ENCODE peak calls at places on chromosomes 6 and 20, in six cellular contexts. B is IMR-90, A is neuronal stem cell, M is H1, O is H9, U is trophoblast cell. Z is an unnamed sample. For H3K79me1, the result is how much of the 10 kb centered on the place peaks cover.

GRCh38 chr20:20439602-20440001 is 71.7 kb downstream of the INSM1 start:
- DNase-seq in B (no peak), A (no peak), M (no peak), O (no peak), U (no peak), Z (no peak)

GRCh38 chr20:33539129-33539528 is 49.2 kb downstream of the CBFA2T2 start:
- DNase-seq in B (peak), A (no peak), M (no peak), O (no peak), U (no peak), Z (peak)

GRCh38 chr6:128508588-128509296 is 11.7 kb downstream of the PTPRK start:
- DNase-seq in B (peak), A (no peak), M (no peak), O (no peak), U (peak), Z (peak)

GRCh38 chr20:22495172-22495571 is 89.2 kb downstream of the FOXA2 start:
- DNase-seq in B (no peak), A (no peak), M (no peak), O (no peak), U (no peak), Z (no peak)

GRCh38 chr6:9204171-9204570 is 768.8 kb upstream of the SLC35B3 start:
- DNase-seq in B (peak), A (no peak), M (no peak), O (no peak), U (peak), Z (no peak)

GRCh38 chr6:13614126-13614925 is 809 bp upstream of the NOL7 start:
- DNase-seq in B (no peak), A (no peak), M (no peak), O (no peak), U (peak), Z (no peak)

GRCh38 chr6:1641391-1641790 is 31.7 kb downstream of the FOXC1 start:
- DNase-seq in B (no peak), A (no peak), M (no peak), O (no peak), U (peak), Z (no peak)

GRCh38 chr6:3813150-3813780 is 35.9 kb upstream of the FAM50B start:
- DNase-seq in B (peak), A (no peak), M (no peak), O (no peak), U (no peak), Z (peak)

GRCh38 chr6:37919417-37920157 is 100.1 kb downstream of the ZFAND3 start:
- DNase-seq in B (peak), A (no peak), M (no peak), O (no peak), U (no peak), Z (peak)

GRCh38 chr6:70118670-70119069 is 184.2 kb downstream of the COL9A1 start:
- DNase-seq in B (no peak), A (no peak), M (no peak), O (no peak), U (no peak), Z (no peak)

GRCh38 chr20:44601801-44602204 is 19.4 kb downstream of the PKIG start:
- DNase-seq in B (peak), A (no peak), M (no peak), O (no peak), U (no peak), Z (peak)

GRCh38 chr6:90397929-90398674 is 101.5 kb upstream of the BACH2 start:
- DNase-seq in B (peak), A (no peak), M (no peak), O (no peak), U (no peak), Z (peak)

GRCh38 chr20:40657526-40657925 is 31.5 kb downstream of the MAFB start:
- DNase-seq in B (no peak), A (no peak), M (no peak), O (no peak), U (no peak), Z (no peak)
- H3K79me1 ChIP-seq in B (under half), A (under half), M (under half), O (under half), U (under half), Z (under half)

GRCh38 chr20:35059110-35059509 is 33.5 kb downstream of the TRPC4AP start:
- DNase-seq in B (no peak), A (no peak), M (no peak), O (no peak), U (no peak), Z (no peak)
- H3K14ac ChIP-seq in B (no peak), A (no peak), M (no peak), O (no peak), U (no peak), Z (no peak)

GRCh38 chr20:34894723-34895122 is 18.3 kb downstream of the ACSS2 start:
- DNase-seq in B (no peak), A (no peak), M (no peak), O (no peak), U (no peak), Z (no peak)
- H3K79me1 ChIP-seq in B (under half), A (under half), M (under half), O (under half), U (under half), Z (under half)

GRCh38 chr20:47667086-47667485 is 118.2 kb downstream of the SULF2 start:
- DNase-seq in B (no peak), A (no peak), M (no peak), O (no peak), U (no peak), Z (no peak)
- H3K14ac ChIP-seq in B (no peak), A (no peak), M (no peak), O (no peak), U (no peak), Z (no peak)

GRCh38 chr20:48776306-48776705 is 51.5 kb downstream of the PREX1 start:
- DNase-seq in B (peak), A (no peak), M (no peak), O (no peak), U (no peak), Z (peak)

GRCh38 chr20:48777005-48777404 is 50.8 kb downstream of the PREX1 start:
- DNase-seq in B (no peak), A (no peak), M (no peak), O (no peak), U (no peak), Z (no peak)

GRCh38 chr20:48779435-48779834 is 48.4 kb downstream of the PREX1 start:
- DNase-seq in B (no peak), A (no peak), M (no peak), O (no peak), U (no peak), Z (no peak)

GRCh38 chr20:48774696-48775095 is 53.1 kb downstream of the PREX1 start:
- DNase-seq in B (no peak), A (no peak), M (no peak), O (no peak), U (no peak), Z (no peak)

DNA sequence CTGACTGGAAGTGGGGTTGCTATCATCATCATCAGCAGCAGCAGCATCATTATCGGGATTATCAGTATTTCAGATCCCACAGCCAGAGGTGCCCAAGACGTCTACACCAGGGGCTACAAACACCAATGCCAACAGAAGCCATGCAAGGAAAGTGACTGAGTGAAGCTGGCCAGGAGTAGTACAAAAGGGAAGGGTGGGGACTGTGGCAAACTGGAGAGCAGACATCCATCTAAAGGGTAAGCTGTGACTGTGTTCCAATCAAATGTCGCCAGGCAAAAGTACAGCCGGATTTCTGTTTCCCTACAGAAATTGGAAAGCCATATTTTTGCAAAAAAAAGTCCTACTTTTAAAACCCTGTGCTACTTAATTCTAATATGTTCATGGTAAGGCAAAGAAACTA is 50.0 kb downstream of the PREX1 start:
- DNase-seq in B (no peak), A (no peak), M (no peak), O (no peak), U (no peak), Z (no peak)
- H3K79me1 ChIP-seq in B (under half), A (under half), M (under half), O (under half), U (under half), Z (under half)

Z was measured in mesenchymal stem cell.